ENCODE peak calls at places on chromosomes 6 and 20, in five cellular contexts. D, U, X, S and H are unnamed samples.

GRCh38 chr6:36387440-36388303 is at the start of gene ETV7:
- DNase-seq in D (no peak), U (no peak), X (peak; percentile 34), S (no peak), H (peak; percentile 38)

GRCh38 chr6:116405663-116406329 is 35.0 kb downstream of the DSE start:
- DNase-seq in D (no peak), U (no peak), X (peak; percentile 38), S (no peak), H (peak; percentile 69)

GRCh38 chr6:119184008-119184665 is 105.7 kb upstream of the FAM184A start:
- DNase-seq in D (no peak), U (no peak), X (no peak), S (no peak), H (no peak)

GRCh38 chr20:208937-209566 is 18.0 kb upstream of the DEFB129 start:
- DNase-seq in D (peak; percentile 41), U (peak; percentile 95), X (no peak), S (no peak), H (peak; percentile 69)

GRCh38 chr6:42453649-42454427 is 2.1 kb upstream of the TRERF1 start:
- DNase-seq in D (no peak), U (no peak), X (peak; percentile 80), S (peak; percentile 29), H (peak; percentile 19)

GRCh38 chr6:33904050-33904827 is 100.4 kb upstream of the MLN start:
- DNase-seq in D (no peak), U (no peak), X (peak; percentile 59), S (peak; percentile 5), H (no peak)

GRCh38 chr6:99846021-99846420 is 148.0 kb downstream of the MCHR2 start:
- DNase-seq in D (no peak), U (no peak), X (no peak), S (no peak), H (no peak)

GRCh38 chr20:4592316-4593148 is 129.2 kb upstream of the PRND start:
- DNase-seq in D (no peak), U (peak; percentile 33), X (peak; percentile 72), S (peak; percentile 71), H (peak; percentile 88)

GRCh38 chr6:108484016-108484415 is 76.7 kb upstream of the FOXO3 start:
- DNase-seq in D (no peak), U (no peak), X (no peak), S (no peak), H (no peak)

GRCh38 chr20:38134427-38135281 is 30.4 kb downstream of the TGM2 start:
- DNase-seq in D (no peak), U (no peak), X (peak; percentile 84), S (no peak), H (peak; percentile 49)

GRCh38 chr6:11766056-11766455 is 12.5 kb downstream of the ADTRP start:
- DNase-seq in D (no peak), U (no peak), X (no peak), S (no peak), H (no peak)

GRCh38 chr6:16898640-16899428 is 137.6 kb upstream of the ATXN1 start:
- DNase-seq in D (no peak), U (no peak), X (peak; percentile 3), S (no peak), H (no peak)

GRCh38 chr20:21053002-21053762 is 53.0 kb downstream of the LINC00237 start:
- DNase-seq in D (no peak), U (peak; percentile 76), X (peak; percentile 34), S (peak; percentile 8), H (peak; percentile 26)

GRCh38 chr6:11918021-11918738 is 93.9 kb upstream of the HIVEP1 start:
- DNase-seq in D (no peak), U (no peak), X (peak; percentile 34), S (no peak), H (peak; percentile 15)

GRCh38 chr20:22691369-22692118 is 107.2 kb upstream of the FOXA2 start:
- DNase-seq in D (peak; percentile 64), U (peak; percentile 81), X (peak; percentile 90), S (peak; percentile 74), H (peak; percentile 69)

GRCh38 chr6:156752666-156753301 is 24.4 kb upstream of the ARID1B start:
- DNase-seq in D (peak; percentile 73), U (peak; percentile 34), X (peak; percentile 16), S (no peak), H (no peak)

GRCh38 chr6:132830236-132830799 is 15.9 kb downstream of the RPS12 start:
- DNase-seq in D (no peak), U (peak; percentile 71), X (no peak), S (no peak), H (peak; percentile 64)